ENCODE peak calls at places on chromosomes 16 and 17, in five cellular contexts. F is A549; P is naive thymus-derived CD4-positive, alpha-beta T cell; I is left ventricle myocardium inferior; L is neural progenitor cell. M is an unnamed sample.
A peak's percentile ranks its signal among the peaks of the same experiment; 100 is the strongest.

GRCh38 chr17:17028878-17029535 is 13.2 kb upstream of the MPRIP start:
- DNase-seq in F (no peak), P (no peak), I (no peak), L (peak; percentile 10), M (no peak)

GRCh38 chr16:71354156-71354555 is 4.4 kb upstream of the CALB2 start:
- DNase-seq in F (no peak), P (no peak), I (no peak), L (no peak), M (no peak)

GRCh38 chr17:63041251-63041650 is 75.2 kb downstream of the TANC2 start:
- DNase-seq in F (no peak), P (no peak), I (no peak), L (no peak), M (no peak)

GRCh38 chr16:81519298-81520150 is 74.9 kb downstream of the CMIP start:
- DNase-seq in F (no peak), P (no peak), I (no peak), L (no peak), M (no peak)

GRCh38 chr16:64543401-64543800 is 578.5 kb downstream of the CDH11 start:
- DNase-seq in F (no peak), P (no peak), I (no peak), L (no peak), M (no peak)

GRCh38 chr16:13997526-13997925 is 73.6 kb upstream of the MRTFB start:
- DNase-seq in F (no peak), P (no peak), I (no peak), L (no peak), M (no peak)

GRCh38 chr17:48520631-48521045 is 10.2 kb downstream of the HOXB1 start:
- DNase-seq in F (no peak), P (no peak), I (no peak), L (peak; percentile 68), M (no peak)

GRCh38 chr17:1203967-1204291 is 24.1 kb upstream of the ABR start:
- DNase-seq in F (peak; percentile 75), P (no peak), I (no peak), L (no peak), M (no peak)

GRCh38 chr16:84509032-84509950 is 4.8 kb upstream of the MEAK7 start:
- DNase-seq in F (no peak), P (no peak), I (no peak), L (no peak), M (no peak)

GRCh38 chr17:19553036-19553435 is 19.4 kb downstream of the SLC47A1 start:
- DNase-seq in F (no peak), P (no peak), I (no peak), L (no peak), M (no peak)

DNA sequence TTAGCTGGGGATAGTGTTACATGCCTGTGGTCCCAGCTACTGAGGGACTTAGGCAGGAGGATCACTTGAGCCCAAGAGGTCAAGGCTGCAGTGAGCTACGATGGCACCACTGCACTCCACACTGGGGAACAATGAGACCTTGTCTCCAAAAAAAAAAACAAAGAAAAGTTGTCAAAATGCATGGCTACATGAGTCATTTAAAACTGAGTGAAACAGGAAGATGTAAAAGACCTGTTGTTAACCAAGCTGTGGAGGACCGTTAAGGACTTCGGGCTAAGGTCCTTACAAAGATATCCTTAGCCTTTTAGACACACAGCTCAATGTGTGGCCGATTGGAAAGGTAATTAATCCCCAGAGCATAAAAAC is 25.1 kb downstream of the ZP2 start:
- DNase-seq in F (no peak), P (no peak), I (no peak), L (no peak), M (no peak)
- H3K4me1 ChIP-seq in F (peaks cover 10% of the 10 kb centered on the region), P (no peaks in the 10 kb centered on the region), I (no peaks in the 10 kb centered on the region), L (no peaks in the 10 kb centered on the region), M (peaks cover 5% of the 10 kb centered on the region)

DNA sequence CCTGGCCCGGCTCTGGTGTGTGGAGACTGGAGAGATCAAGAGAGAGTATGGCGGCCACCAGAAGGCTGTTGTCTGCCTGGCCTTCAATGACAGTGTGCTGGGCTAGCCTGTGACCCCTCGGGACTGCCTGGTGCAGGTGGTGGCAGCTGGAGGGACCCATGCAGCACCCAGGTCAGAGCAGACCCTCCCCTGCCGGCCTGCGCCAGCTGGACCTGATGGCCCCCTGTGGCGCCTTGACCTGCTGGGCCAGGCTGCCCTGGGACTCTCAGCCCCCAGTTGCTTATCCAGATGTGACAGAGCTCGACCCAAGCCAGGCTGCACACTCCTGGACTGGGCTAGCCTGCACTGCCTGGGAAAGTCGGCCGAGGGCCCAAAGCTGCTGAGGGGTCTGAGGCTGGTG is 1.9 kb downstream of the BRICD5 start:
- DNase-seq in F (no peak), P (no peak), I (no peak), L (no peak), M (no peak)
- H3K4me1 ChIP-seq in F (peaks cover 31% of the 10 kb centered on the region), P (peaks cover 27% of the 10 kb centered on the region), I (peaks cover 64% of the 10 kb centered on the region), L (peaks cover 16% of the 10 kb centered on the region), M (peaks cover 56% of the 10 kb centered on the region)

DNA sequence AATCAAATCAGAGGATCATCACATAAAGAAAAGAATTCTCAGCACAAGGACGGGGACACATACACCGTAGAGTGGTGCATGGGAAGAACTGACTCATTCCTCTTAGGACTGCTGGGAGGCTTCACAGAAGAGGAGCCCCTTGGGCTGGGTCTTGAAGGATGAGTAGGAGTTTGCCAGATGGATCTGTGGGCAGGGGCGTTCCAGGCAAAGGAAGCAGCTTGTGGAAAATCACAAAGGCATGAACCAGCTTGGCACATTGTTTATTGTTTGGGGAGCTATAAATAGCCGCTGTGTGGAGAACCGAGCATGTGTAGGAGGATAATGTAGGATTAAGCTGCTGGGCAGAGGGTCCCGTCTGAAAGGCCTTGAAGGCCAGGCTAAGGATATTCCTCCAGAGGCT is 5.1 kb upstream of the SLC16A11 start:
- DNase-seq in F (no peak), P (no peak), I (no peak), L (no peak), M (no peak)
- H3K4me1 ChIP-seq in F (peaks cover 11% of the 10 kb centered on the region), P (peaks cover 12% of the 10 kb centered on the region), I (peaks cover 22% of the 10 kb centered on the region), L (peaks cover 12% of the 10 kb centered on the region), M (peaks cover 25% of the 10 kb centered on the region)

DNA sequence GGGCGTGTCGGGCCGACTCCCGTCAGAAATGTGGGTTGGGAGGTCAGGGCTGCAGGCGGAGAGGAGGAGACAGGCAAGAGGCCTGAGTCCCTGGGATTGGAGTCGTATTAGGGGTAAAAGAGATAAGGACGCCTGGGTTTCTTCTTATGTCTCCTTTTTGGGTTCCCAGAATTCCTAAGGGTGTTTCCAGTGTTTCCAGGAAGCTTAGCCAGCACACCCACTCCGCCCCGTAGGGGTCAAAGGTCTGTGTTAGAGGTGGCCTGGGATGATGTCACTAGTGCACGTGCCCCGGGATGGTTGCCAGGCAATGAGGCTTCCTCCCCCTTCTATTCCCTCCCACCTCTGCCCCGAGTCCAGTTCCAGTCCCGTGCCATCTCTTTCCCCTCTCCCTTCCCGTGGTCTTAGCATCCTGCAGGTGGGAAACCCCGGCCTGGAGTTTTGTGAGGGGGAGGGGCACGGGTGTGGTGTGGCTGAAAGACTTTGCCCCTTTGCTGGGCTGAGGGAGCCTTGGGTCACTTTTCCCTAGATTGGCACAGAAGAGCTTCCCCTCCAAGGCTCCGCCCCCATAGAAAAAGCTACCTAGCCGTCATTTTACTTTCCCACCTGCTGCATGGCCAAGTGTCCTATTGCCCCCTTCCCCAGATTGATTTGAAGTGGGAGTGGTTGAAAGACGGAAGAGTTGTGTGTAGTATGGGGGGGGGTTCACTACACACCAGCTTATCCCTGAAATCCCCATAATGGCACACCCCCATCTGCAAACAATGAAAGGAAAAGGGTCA is 2.8 kb downstream of the KDM6B start:
- DNase-seq in F (peak; percentile 87), P (peak; percentile 50), I (peak; percentile 90), L (peak; percentile 98), M (peak; percentile 92)
- H3K4me1 ChIP-seq in F (peaks cover 48% of the 10 kb centered on the region), P (peaks cover 51% of the 10 kb centered on the region), I (peaks cover 82% of the 10 kb centered on the region), L (peaks cover 40% of the 10 kb centered on the region), M (peaks cover 30% of the 10 kb centered on the region)

DNA sequence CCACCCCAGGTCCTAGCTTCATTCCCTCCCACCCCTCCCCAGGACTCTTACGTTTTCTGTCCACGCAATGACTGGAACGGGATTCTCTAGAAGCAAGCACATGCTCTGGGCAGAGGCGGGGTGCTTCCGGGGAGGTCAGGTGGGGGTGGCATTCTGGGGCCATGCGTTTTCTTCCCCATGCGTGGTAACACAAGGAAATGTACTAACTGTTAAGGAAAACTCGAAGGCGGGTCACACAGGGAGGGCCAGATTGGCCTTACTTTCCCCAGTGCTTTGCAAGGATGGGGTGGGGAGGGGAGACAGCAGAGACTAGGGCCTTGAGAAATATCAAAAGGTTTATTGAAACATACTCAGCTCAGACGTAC is 26.0 kb downstream of the GPRC5B start:
- DNase-seq in F (no peak), P (no peak), I (no peak), L (no peak), M (no peak)
- H3K4me1 ChIP-seq in F (no peaks in the 10 kb centered on the region), P (no peaks in the 10 kb centered on the region), I (peaks cover 37% of the 10 kb centered on the region), L (peaks cover 65% of the 10 kb centered on the region), M (no peaks in the 10 kb centered on the region)

GRCh38 chr17:81404557-81405165 is 9.4 kb downstream of the BAHCC1 start:
- DNase-seq in F (no peak), P (no peak), I (no peak), L (no peak), M (no peak)
- H3K4me1 ChIP-seq in F (peaks cover 40% of the 10 kb centered on the region), P (peaks cover 5% of the 10 kb centered on the region), I (peaks cover 79% of the 10 kb centered on the region), L (peaks cover 56% of the 10 kb centered on the region), M (peaks cover 64% of the 10 kb centered on the region)

GRCh38 chr17:7858487-7858832 is 657 bp downstream of the CYB5D1 start:
- DNase-seq in F (peak; percentile 69), P (no peak), I (peak; percentile 44), L (peak; percentile 88), M (peak; percentile 76)

GRCh38 chr17:7857724-7858486 is at the start of gene CYB5D1:
- DNase-seq in F (peak; percentile 75), P (peak; percentile 95), I (peak; percentile 90), L (peak; percentile 94), M (peak; percentile 92)

GRCh38 chr17:7856840-7857723 is at the start of gene NAA38:
- DNase-seq in F (peak; percentile 95), P (peak; percentile 98), I (peak; percentile 96), L (peak; percentile 100), M (peak; percentile 95)

GRCh38 chr17:7856081-7856791 is 1.1 kb downstream of the NAA38 start:
- DNase-seq in F (no peak), P (no peak), I (peak; percentile 75), L (peak; percentile 57), M (peak; percentile 79)

GRCh38 chr17:7859028-7859427 is 1.2 kb downstream of the CYB5D1 start:
- DNase-seq in F (no peak), P (no peak), I (no peak), L (no peak), M (no peak)
- H3K4me1 ChIP-seq in F (peaks cover 24% of the 10 kb centered on the region), P (peaks cover 28% of the 10 kb centered on the region), I (peaks cover 45% of the 10 kb centered on the region), L (peaks cover 31% of the 10 kb centered on the region), M (peaks cover 23% of the 10 kb centered on the region)